ENCODE peak calls at places on chromosome 9, in five cellular contexts. Y is upper lobe of right lung; X is WERI-Rb-1; I is CD8-positive, alpha-beta T cell; P is AG09309. L is an unnamed sample.
A peak's percentile ranks its signal among the peaks of the same experiment; 100 is the strongest.

GRCh38 chr9:6417186-6417585 is 4.2 kb downstream of the UHRF2 start:
- DNase-seq in Y (no peak), X (no peak), I (no peak), P (no peak), L (no peak)

GRCh38 chr9:132002827-132003704 is 76.6 kb downstream of the MED27 start:
- DNase-seq in Y (no peak), X (no peak), I (no peak), P (no peak), L (no peak)

GRCh38 chr9:8284835-8285234 is 485.3 kb upstream of the DMAC1 start:
- DNase-seq in Y (no peak), X (peak; percentile 14), I (no peak), P (no peak), L (no peak)

GRCh38 chr9:86903461-86904010 is 43.8 kb downstream of the GAS1 start:
- DNase-seq in Y (no peak), X (no peak), I (no peak), P (no peak), L (no peak)

GRCh38 chr9:38677660-38678303 is 42.2 kb downstream of the FAM240B start:
- DNase-seq in Y (no peak), X (peak; percentile 65), I (no peak), P (no peak), L (no peak)

GRCh38 chr9:14511452-14511851 is 181.8 kb downstream of the ZDHHC21 start:
- DNase-seq in Y (no peak), X (no peak), I (no peak), P (no peak), L (no peak)

GRCh38 chr9:113604393-113604792 is 140.9 kb downstream of the RGS3 start:
- DNase-seq in Y (no peak), X (no peak), I (no peak), P (no peak), L (no peak)

GRCh38 chr9:84839538-84839937 is 170.0 kb downstream of the NTRK2 start:
- DNase-seq in Y (no peak), X (no peak), I (no peak), P (peak; percentile 57), L (no peak)

GRCh38 chr9:3403315-3403714 is 122.5 kb downstream of the RFX3 start:
- DNase-seq in Y (no peak), X (no peak), I (no peak), P (no peak), L (no peak)

GRCh38 chr9:78882501-78882900 is 585.6 kb downstream of the PSAT1 start:
- DNase-seq in Y (no peak), X (no peak), I (no peak), P (no peak), L (no peak)

GRCh38 chr9:95857122-95857521 is 18.4 kb upstream of the ERCC6L2 start:
- DNase-seq in Y (no peak), X (no peak), I (no peak), P (no peak), L (peak; percentile 76)

GRCh38 chr9:34957492-34958410 is at the start of gene PHF24:
- DNase-seq in Y (no peak), X (peak; percentile 38), I (no peak), P (no peak), L (no peak)

GRCh38 chr9:18485691-18486090 is 11.7 kb downstream of the ADAMTSL1 start:
- DNase-seq in Y (no peak), X (no peak), I (no peak), P (no peak), L (no peak)

GRCh38 chr9:97994695-97995094 is 11.6 kb downstream of the ANP32B start:
- DNase-seq in Y (no peak), X (no peak), I (no peak), P (no peak), L (no peak)

GRCh38 chr9:99778308-99778707 is 43.4 kb upstream of the NR4A3 start:
- DNase-seq in Y (no peak), X (no peak), I (no peak), P (peak; percentile 51), L (peak; percentile 15)

GRCh38 chr9:129309906-129310305 is 131.8 kb upstream of the IER5L start:
- DNase-seq in Y (peak; percentile 13), X (peak; percentile 6), I (no peak), P (no peak), L (no peak)

GRCh38 chr9:114232091-114232440 is 76.7 kb downstream of the COL27A1 start:
- DNase-seq in Y (no peak), X (no peak), I (no peak), P (no peak), L (no peak)

GRCh38 chr9:128382261-128382660 is 11.1 kb downstream of the URM1 start:
- DNase-seq in Y (no peak), X (no peak), I (no peak), P (no peak), L (no peak)

GRCh38 chr9:111661150-111661801 is at the start of gene GNG10:
- DNase-seq in Y (peak; percentile 87), X (peak; percentile 70), I (peak; percentile 82), P (no peak), L (no peak)

GRCh38 chr9:137757139-137757538 is 120.4 kb upstream of the CACNA1B start:
- DNase-seq in Y (no peak), X (no peak), I (no peak), P (no peak), L (no peak)

GRCh38 chr9:93624431-93624834 is 48.0 kb downstream of the PHF2 start:
- DNase-seq in Y (no peak), X (no peak), I (no peak), P (no peak), L (no peak)

GRCh38 chr9:113682297-113682771 is 193.8 kb upstream of the ZNF618 start:
- DNase-seq in Y (peak; percentile 73), X (peak; percentile 86), I (peak; percentile 51), P (no peak), L (peak; percentile 76)

GRCh38 chr9:121703014-121703734 is 51.7 kb downstream of the DAB2IP start:
- DNase-seq in Y (no peak), X (no peak), I (no peak), P (no peak), L (no peak)

GRCh38 chr9:86239053-86239770 is 20.2 kb downstream of the C9orf153 start:
- DNase-seq in Y (no peak), X (no peak), I (no peak), P (peak; percentile 1), L (no peak)

GRCh38 chr9:135249711-135250110 is 162.2 kb downstream of the OLFM1 start:
- DNase-seq in Y (no peak), X (no peak), I (no peak), P (no peak), L (no peak)

GRCh38 chr9:101458955-101459631 is 23.5 kb upstream of the ALDOB start:
- DNase-seq in Y (no peak), X (peak; percentile 62), I (no peak), P (peak; percentile 57), L (peak; percentile 56)

GRCh38 chr9:14316574-14317304 is 2.8 kb upstream of the NFIB start:
- DNase-seq in Y (no peak), X (no peak), I (no peak), P (no peak), L (no peak)

GRCh38 chr9:101508203-101508602 is 25.4 kb upstream of the RNF20 start:
- DNase-seq in Y (no peak), X (no peak), I (no peak), P (peak; percentile 74), L (no peak)

GRCh38 chr9:130446111-130446861 is 1.5 kb downstream of the ASS1 start:
- DNase-seq in Y (peak; percentile 82), X (peak; percentile 80), I (no peak), P (peak; percentile 80), L (peak; percentile 82)

GRCh38 chr9:97990259-97990658 is 7.1 kb downstream of the ANP32B start:
- DNase-seq in Y (no peak), X (no peak), I (no peak), P (peak; percentile 21), L (peak; percentile 42)

GRCh38 chr9:116087751-116088194 is 65.8 kb upstream of the PAPPA start:
- DNase-seq in Y (no peak), X (peak; percentile 71), I (no peak), P (no peak), L (peak; percentile 48)

GRCh38 chr9:94922098-94922607 is 195.7 kb downstream of the AOPEP start:
- DNase-seq in Y (peak; percentile 74), X (no peak), I (no peak), P (peak; percentile 99), L (peak; percentile 95)

GRCh38 chr9:130396581-130396980 is 48.2 kb upstream of the ASS1 start:
- DNase-seq in Y (no peak), X (no peak), I (no peak), P (no peak), L (no peak)

GRCh38 chr9:131651599-131651998 is 88.3 kb downstream of the RAPGEF1 start:
- DNase-seq in Y (no peak), X (no peak), I (no peak), P (no peak), L (no peak)

GRCh38 chr9:33388110-33388994 is 14.0 kb downstream of the AQP7 start:
- DNase-seq in Y (no peak), X (peak; percentile 48), I (no peak), P (no peak), L (no peak)

GRCh38 chr9:120610975-120611689 is 31.2 kb upstream of the CDK5RAP2 start:
- DNase-seq in Y (no peak), X (no peak), I (no peak), P (no peak), L (no peak)
- TF ChIP-seq CTCF in Y (peak; percentile 18), X (peak; percentile 19), I (no peak), P (peak; percentile 12), L (peak; percentile 13)

GRCh38 chr9:73038613-73039012 is 85.8 kb upstream of the ALDH1A1 start:
- DNase-seq in Y (peak; percentile 58), X (no peak), I (no peak), P (no peak), L (no peak)

GRCh38 chr9:73037613-73038012 is 84.8 kb upstream of the ALDH1A1 start:
- DNase-seq in Y (no peak), X (no peak), I (no peak), P (no peak), L (no peak)

GRCh38 chr9:73038089-73038509 is 85.2 kb upstream of the ALDH1A1 start:
- DNase-seq in Y (no peak), X (no peak), I (no peak), P (no peak), L (no peak)

GRCh38 chr9:73031350-73031749 is 78.5 kb upstream of the ALDH1A1 start:
- DNase-seq in Y (no peak), X (no peak), I (no peak), P (no peak), L (no peak)

GRCh38 chr9:73034962-73035361 is 82.1 kb upstream of the ALDH1A1 start:
- DNase-seq in Y (no peak), X (no peak), I (no peak), P (no peak), L (no peak)
- TF ChIP-seq CTCF in Y (no peak), X (no peak), I (no peak), P (peak; percentile 16), L (no peak)

GRCh38 chr9:21616082-21616778 is 134.1 kb upstream of the IFNE start:
- DNase-seq in Y (no peak), X (no peak), I (no peak), P (peak; percentile 93), L (peak; percentile 87)
- TF ChIP-seq CTCF in Y (no peak), X (no peak), I (no peak), P (no peak), L (no peak)

DNA sequence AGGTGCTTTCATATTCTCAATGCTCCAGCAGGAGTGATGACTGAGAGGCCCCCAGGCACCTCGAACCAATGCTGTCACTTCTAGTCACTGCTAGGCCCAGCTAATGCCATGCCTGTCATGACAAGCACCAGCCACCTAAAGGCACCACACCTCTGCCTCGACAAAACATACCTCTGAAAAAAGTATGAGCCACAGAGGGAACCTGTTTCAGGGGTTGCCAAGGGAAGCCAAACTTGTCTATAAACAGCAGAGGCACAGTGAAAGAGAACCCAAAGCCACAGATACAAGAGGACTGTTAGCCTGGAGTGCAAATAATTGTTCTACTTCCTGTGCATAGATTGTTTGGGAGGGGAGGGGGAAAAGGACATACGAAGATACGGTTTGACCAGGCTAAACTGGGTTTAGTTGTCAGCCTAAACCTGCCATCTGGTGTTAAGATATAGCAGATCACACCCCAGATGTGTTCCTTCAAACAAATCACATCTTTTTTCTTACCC is 45.9 kb downstream of the BNC2 start:
- DNase-seq in Y (no peak), X (peak; percentile 14), I (no peak), P (peak; percentile 33), L (peak; percentile 70)
- TF ChIP-seq CTCF in Y (no peak), X (no peak), I (no peak), P (no peak), L (peak; percentile 5)